ENCODE peak calls at places on chromosomes 2 and 18, in five cellular contexts. A is astrocyte of the spinal cord, J is heart right ventricle, X is cardiac fibroblast, Z is brain microvascular endothelial cell. T is an unnamed sample.
A peak's percentile ranks its signal among the peaks of the same experiment; 100 is the strongest.

GRCh38 chr2:88656690-88657089 is 29.4 kb upstream of the EIF2AK3 start:
- DNase-seq in X (peak; percentile 61), J (no peak), A (no peak), Z (peak; percentile 72), T (no peak)

GRCh38 chr2:225207026-225207425 is 164.8 kb upstream of the DOCK10 start:
- DNase-seq in A (no peak), J (no peak), Z (no peak), X (no peak), T (no peak)

GRCh38 chr2:180130403-180130802 is 123.3 kb upstream of the CWC22 start:
- DNase-seq in Z (peak; percentile 20), J (no peak), A (peak; percentile 13), X (peak; percentile 58), T (no peak)

GRCh38 chr2:230907361-230908093 is 17.5 kb downstream of the GPR55 start:
- DNase-seq in A (no peak), X (no peak), Z (no peak), J (no peak), T (no peak)

GRCh38 chr2:235864746-235865535 is 303.2 kb downstream of the GBX2 start:
- DNase-seq in J (no peak), Z (no peak), A (peak; percentile 23), X (no peak), T (no peak)

GRCh38 chr2:216363221-216363620 is 9.1 kb downstream of the MARCHF4 start:
- DNase-seq in Z (no peak), A (no peak), X (no peak), J (no peak), T (no peak)

GRCh38 chr2:101795033-101795432 is 97.5 kb downstream of the MAP4K4 start:
- DNase-seq in J (no peak), A (no peak), Z (no peak), X (no peak), T (no peak)

GRCh38 chr2:174333502-174334277 is 1.1 kb upstream of the SP9 start:
- DNase-seq in A (no peak), J (no peak), Z (no peak), X (no peak), T (peak; percentile 73)

GRCh38 chr2:62760555-62760954 is 55.0 kb downstream of the EHBP1 start:
- DNase-seq in A (peak; percentile 73), X (peak; percentile 50), Z (peak; percentile 79), J (no peak), T (no peak)

GRCh38 chr18:38996056-38996455 is 1430.5 kb upstream of the CELF4 start:
- DNase-seq in Z (no peak), A (no peak), X (no peak), J (no peak), T (no peak)

GRCh38 chr2:26346454-26347053 is at the start of gene ADGRF3:
- DNase-seq in J (peak; percentile 46), A (peak; percentile 44), Z (peak; percentile 7), X (peak; percentile 47), T (peak; percentile 91)

GRCh38 chr2:239195318-239195871 is 205.4 kb downstream of the HDAC4 start:
- DNase-seq in J (no peak), X (no peak), A (peak; percentile 23), Z (no peak), T (no peak)

GRCh38 chr2:199019898-199020507 is 437.7 kb downstream of the SATB2 start:
- DNase-seq in X (peak; percentile 57), A (peak; percentile 64), J (no peak), Z (peak; percentile 17), T (no peak)

GRCh38 chr2:98634406-98635092 is 26.2 kb downstream of the UNC50 start:
- DNase-seq in A (no peak), X (peak; percentile 39), J (no peak), Z (peak; percentile 2), T (no peak)

GRCh38 chr18:47262397-47263196 is 11.1 kb upstream of the SKOR2 start:
- DNase-seq in Z (no peak), A (no peak), X (no peak), J (no peak), T (no peak)

GRCh38 chr18:8260319-8260718 is 348.9 kb upstream of the RAB12 start:
- DNase-seq in A (peak; percentile 16), J (no peak), Z (no peak), X (peak; percentile 3), T (no peak)

GRCh38 chr18:54958711-54959625 is at the start of gene CCDC68:
- DNase-seq in J (peak; percentile 67), Z (no peak), X (peak; percentile 48), A (no peak), T (no peak)

GRCh38 chr2:86189782-86190416 is 5.4 kb downstream of the IMMT start:
- DNase-seq in X (no peak), J (no peak), Z (no peak), A (no peak), T (no peak)

GRCh38 chr2:71530246-71530986 is 77.1 kb downstream of the DYSF start:
- DNase-seq in A (peak; percentile 37), Z (peak; percentile 61), X (peak; percentile 65), J (no peak), T (no peak)

GRCh38 chr2:190800528-190800927 is 80.1 kb upstream of the GLS start:
- DNase-seq in A (no peak), X (no peak), Z (no peak), J (no peak), T (no peak)

GRCh38 chr2:237673130-237673921 is 45.9 kb downstream of the LRRFIP1 start:
- DNase-seq in J (peak; percentile 58), X (peak; percentile 66), A (peak; percentile 64), Z (peak; percentile 55), T (peak; percentile 95)

GRCh38 chr2:143683977-143684376 is 554.8 kb downstream of the ARHGAP15 start:
- DNase-seq in Z (no peak), A (no peak), J (no peak), X (no peak), T (no peak)

GRCh38 chr2:201363857-201364560 is 6.9 kb upstream of the FLACC1 start:
- DNase-seq in Z (peak; percentile 39), A (peak; percentile 60), J (no peak), X (peak; percentile 78), T (no peak)

GRCh38 chr2:217923007-217923686 is 79.6 kb downstream of the TNS1 start:
- DNase-seq in A (no peak), X (no peak), Z (no peak), J (no peak), T (no peak)
- H3K4me3 ChIP-seq in A (no peak overlapping the region), X (no peak overlapping the region), Z (no peak overlapping the region), J (peak overlapping the region; percentile 9), T (no peak overlapping the region)

DNA sequence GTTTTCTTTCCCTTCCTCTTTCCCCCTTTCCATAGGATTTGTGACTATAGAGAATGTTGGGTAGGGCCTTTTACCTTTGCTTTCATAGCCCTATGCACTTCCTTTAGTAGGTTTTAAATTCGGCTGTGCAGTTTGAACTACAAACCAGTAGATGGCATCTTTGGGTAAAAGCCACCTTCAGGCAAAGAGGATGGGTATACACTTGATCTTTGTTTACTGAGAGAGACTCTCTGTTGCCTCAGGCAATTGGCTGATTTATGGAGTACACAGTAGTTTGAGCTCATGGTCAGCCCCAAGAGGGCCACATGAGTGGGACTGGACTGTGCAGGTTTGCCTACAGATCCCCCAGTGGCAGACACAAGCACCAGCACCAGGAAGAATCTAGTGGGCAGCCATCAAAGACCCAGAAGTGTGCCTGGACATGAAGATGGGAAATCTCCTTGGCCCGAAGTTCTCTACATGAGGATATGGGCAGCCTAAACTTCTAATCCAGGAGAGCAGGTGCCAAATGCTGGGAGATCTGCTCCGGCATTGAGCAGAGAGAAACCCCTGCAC is 1304.3 kb upstream of the DDX18 start:
- DNase-seq in A (peak; percentile 4), J (no peak), X (peak; percentile 1), Z (no peak), T (no peak)
- TF ChIP-seq CTCF in A (peak; percentile 34), J (no peak), X (peak; percentile 25), Z (no peak), T (no peak)

GRCh38 chr2:189762551-189763298 is at the start of gene OSGEPL1:
- DNase-seq in A (peak; percentile 95), Z (peak; percentile 91), J (peak; percentile 90), X (peak; percentile 94), T (peak; percentile 98)

GRCh38 chr2:189762229-189762550 is 402 bp downstream of the OSGEPL1 start:
- DNase-seq in X (no peak), J (no peak), Z (no peak), A (no peak), T (no peak)

DNA sequence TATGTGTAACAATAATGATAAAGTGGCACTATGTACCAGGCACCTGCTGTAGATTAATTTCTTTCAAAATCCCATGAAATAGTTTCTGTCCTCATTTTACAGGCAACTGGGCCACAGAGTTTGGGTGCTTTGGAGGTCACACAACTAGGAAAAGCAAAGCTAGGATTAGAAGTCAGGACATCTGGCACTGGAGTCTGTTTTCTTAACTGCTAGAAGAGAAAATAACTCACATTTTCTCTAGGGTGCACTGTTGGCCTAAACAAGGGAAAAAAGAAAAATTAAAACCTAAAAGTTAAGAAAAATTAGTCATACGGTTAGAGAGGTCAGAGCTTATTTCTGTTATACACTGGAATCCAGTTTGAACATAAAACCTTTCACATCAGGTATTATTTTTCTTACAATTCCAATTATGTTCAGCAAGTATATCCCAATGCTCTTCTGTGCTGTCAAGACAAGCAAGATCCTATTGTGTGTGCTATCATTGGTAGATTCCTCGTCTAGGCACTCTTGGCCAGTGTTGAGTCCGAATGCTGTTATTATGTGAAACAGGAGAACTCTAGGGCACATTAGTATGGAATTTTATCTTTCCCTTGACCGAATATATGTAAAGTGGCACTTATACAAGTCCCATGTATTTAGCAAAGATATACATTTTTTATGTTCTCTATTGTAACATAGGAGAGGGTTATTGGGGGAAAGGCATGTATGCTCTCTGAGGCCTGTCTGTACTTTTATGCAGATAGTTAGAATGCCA is 1.5 kb upstream of the OSGEPL1 start:
- DNase-seq in J (no peak), Z (no peak), X (peak; percentile 36), A (peak; percentile 20), T (no peak)
- H3K4me3 ChIP-seq in J (peak overlapping the region; percentile 76), Z (no peak overlapping the region), X (no peak overlapping the region), A (no peak overlapping the region), T (no peak overlapping the region)

DNA sequence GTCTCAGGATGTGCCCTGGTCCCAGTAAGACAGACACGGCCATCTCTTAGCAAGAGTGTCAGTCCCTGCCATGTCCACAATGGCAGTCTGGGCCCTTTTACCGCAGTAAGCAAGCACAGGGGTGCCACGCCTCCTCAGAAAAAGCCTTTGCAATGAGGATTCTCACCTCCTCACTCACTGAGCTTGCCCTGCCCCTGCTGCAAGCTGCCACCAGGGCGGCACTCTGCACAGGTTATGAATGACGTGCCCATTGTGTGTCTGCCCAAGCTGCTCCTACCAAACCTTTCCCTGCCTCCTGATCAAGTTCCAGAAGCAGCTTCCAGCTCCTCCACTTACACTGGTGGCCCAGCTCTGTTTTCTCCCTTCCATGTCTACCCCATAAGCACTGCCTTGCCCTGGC is 23.3 kb downstream of the ERCC3 start:
- DNase-seq in A (no peak), X (no peak), Z (no peak), J (no peak), T (no peak)
- TF ChIP-seq CTCF in A (no peak), X (no peak), Z (peak; percentile 37), J (no peak), T (no peak)

GRCh38 chr18:5239447-5239846 is 42.4 kb upstream of the AKAIN1 start:
- DNase-seq in Z (no peak), X (peak; percentile 2), A (no peak), J (no peak), T (no peak)
- H3K4me3 ChIP-seq in Z (no peak overlapping the region), X (peak overlapping the region; percentile 77), A (peak overlapping the region; percentile 87), J (peak overlapping the region; percentile 88), T (no peak overlapping the region)

DNA sequence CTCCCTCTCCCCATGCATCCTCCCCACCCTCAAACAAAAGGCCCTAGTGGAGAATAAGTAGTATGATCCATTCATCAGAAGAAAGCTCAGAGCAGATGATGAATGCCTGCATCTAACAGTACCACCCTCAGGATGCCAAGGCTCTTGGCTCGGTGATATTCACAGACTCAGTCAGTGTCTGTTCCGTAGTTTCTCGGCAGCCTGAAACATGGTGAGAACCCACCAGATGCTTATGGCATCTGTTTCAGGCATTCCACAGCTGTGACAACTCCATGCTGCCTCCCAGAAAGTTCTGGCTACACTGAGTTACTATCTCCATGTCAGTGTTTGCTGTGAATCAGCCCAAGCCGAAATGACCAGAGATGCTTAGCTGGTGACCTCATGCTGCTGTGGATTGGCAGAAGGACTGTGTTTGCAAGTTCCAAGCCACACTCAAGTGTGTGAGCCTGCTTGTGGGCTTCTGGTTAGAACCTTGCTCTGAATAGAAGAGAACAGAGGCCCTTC is 83.9 kb downstream of the WDSUB1 start:
- DNase-seq in Z (peak; percentile 100), A (peak; percentile 99), X (peak; percentile 98), J (no peak), T (no peak)
- TF ChIP-seq CTCF in Z (peak; percentile 11), A (peak; percentile 2), X (peak; percentile 16), J (no peak), T (no peak)